ENCODE peak calls at places on chromosome 1, in six cellular contexts. One of them, this sample, is unnamed.

GRCh38 chr1:153661111-153661708 is 2.7 kb downstream of the SNAPIN start:
- DNase-seq in Peyer's patch: peak; percentile 6
- DNase-seq in AG10803: peak; percentile 28
- DNase-seq in GM23338: peak; percentile 26
- DNase-seq in AG04450: no peak
- DNase-seq in adrenal gland: no peak
- DNase-seq in this sample: no peak

GRCh38 chr1:10788592-10789006 is 7.8 kb downstream of the CASZ1 start:
- DNase-seq in Peyer's patch: peak; percentile 68
- DNase-seq in AG10803: no peak
- DNase-seq in GM23338: peak; percentile 54
- DNase-seq in AG04450: no peak
- DNase-seq in adrenal gland: peak; percentile 78
- DNase-seq in this sample: no peak

GRCh38 chr1:196535727-196536126 is 72.5 kb downstream of the KCNT2 start:
- DNase-seq in Peyer's patch: no peak
- DNase-seq in AG10803: peak; percentile 41
- DNase-seq in GM23338: peak; percentile 80
- DNase-seq in AG04450: no peak
- DNase-seq in adrenal gland: no peak
- DNase-seq in this sample: no peak

GRCh38 chr1:60173729-60174128 is 100.2 kb upstream of the C1orf87 start:
- DNase-seq in Peyer's patch: no peak
- DNase-seq in AG10803: no peak
- DNase-seq in GM23338: no peak
- DNase-seq in AG04450: no peak
- DNase-seq in adrenal gland: no peak
- DNase-seq in this sample: no peak

GRCh38 chr1:9319789-9320519 is 27.3 kb downstream of the SPSB1 start:
- DNase-seq in Peyer's patch: no peak
- DNase-seq in AG10803: no peak
- DNase-seq in GM23338: peak; percentile 41
- DNase-seq in AG04450: no peak
- DNase-seq in adrenal gland: no peak
- DNase-seq in this sample: no peak

GRCh38 chr1:87897486-87897885 is 568.8 kb downstream of the LMO4 start:
- DNase-seq in Peyer's patch: no peak
- DNase-seq in AG10803: no peak
- DNase-seq in GM23338: no peak
- DNase-seq in AG04450: no peak
- DNase-seq in adrenal gland: no peak
- DNase-seq in this sample: peak; percentile 75

GRCh38 chr1:227899820-227900449 is 47.8 kb downstream of the WNT9A start:
- DNase-seq in Peyer's patch: peak; percentile 35
- DNase-seq in AG10803: no peak
- DNase-seq in GM23338: no peak
- DNase-seq in AG04450: no peak
- DNase-seq in adrenal gland: peak; percentile 6
- DNase-seq in this sample: no peak

GRCh38 chr1:231918239-231919015 is 291.8 kb downstream of the DISC1 start:
- DNase-seq in Peyer's patch: no peak
- DNase-seq in AG10803: peak; percentile 43
- DNase-seq in GM23338: no peak
- DNase-seq in AG04450: peak; percentile 45
- DNase-seq in adrenal gland: no peak
- DNase-seq in this sample: no peak

GRCh38 chr1:19009882-19010321 is 53.4 kb upstream of the IFFO2 start:
- DNase-seq in Peyer's patch: no peak
- DNase-seq in AG10803: peak; percentile 95
- DNase-seq in GM23338: peak; percentile 57
- DNase-seq in AG04450: peak; percentile 55
- DNase-seq in adrenal gland: peak; percentile 63
- DNase-seq in this sample: peak; percentile 59

GRCh38 chr1:41466146-41466545 is 18.3 kb downstream of the EDN2 start:
- DNase-seq in Peyer's patch: peak; percentile 82
- DNase-seq in AG10803: no peak
- DNase-seq in GM23338: no peak
- DNase-seq in AG04450: no peak
- DNase-seq in adrenal gland: no peak
- DNase-seq in this sample: no peak

GRCh38 chr1:98130406-98130805 is 209.6 kb upstream of the DPYD start:
- DNase-seq in Peyer's patch: no peak
- DNase-seq in AG10803: no peak
- DNase-seq in GM23338: no peak
- DNase-seq in AG04450: no peak
- DNase-seq in adrenal gland: no peak
- DNase-seq in this sample: no peak

GRCh38 chr1:240030236-240030635 is 61.4 kb upstream of the FMN2 start:
- DNase-seq in Peyer's patch: no peak
- DNase-seq in AG10803: peak; percentile 76
- DNase-seq in GM23338: peak; percentile 3
- DNase-seq in AG04450: no peak
- DNase-seq in adrenal gland: no peak
- DNase-seq in this sample: peak; percentile 43

DNA sequence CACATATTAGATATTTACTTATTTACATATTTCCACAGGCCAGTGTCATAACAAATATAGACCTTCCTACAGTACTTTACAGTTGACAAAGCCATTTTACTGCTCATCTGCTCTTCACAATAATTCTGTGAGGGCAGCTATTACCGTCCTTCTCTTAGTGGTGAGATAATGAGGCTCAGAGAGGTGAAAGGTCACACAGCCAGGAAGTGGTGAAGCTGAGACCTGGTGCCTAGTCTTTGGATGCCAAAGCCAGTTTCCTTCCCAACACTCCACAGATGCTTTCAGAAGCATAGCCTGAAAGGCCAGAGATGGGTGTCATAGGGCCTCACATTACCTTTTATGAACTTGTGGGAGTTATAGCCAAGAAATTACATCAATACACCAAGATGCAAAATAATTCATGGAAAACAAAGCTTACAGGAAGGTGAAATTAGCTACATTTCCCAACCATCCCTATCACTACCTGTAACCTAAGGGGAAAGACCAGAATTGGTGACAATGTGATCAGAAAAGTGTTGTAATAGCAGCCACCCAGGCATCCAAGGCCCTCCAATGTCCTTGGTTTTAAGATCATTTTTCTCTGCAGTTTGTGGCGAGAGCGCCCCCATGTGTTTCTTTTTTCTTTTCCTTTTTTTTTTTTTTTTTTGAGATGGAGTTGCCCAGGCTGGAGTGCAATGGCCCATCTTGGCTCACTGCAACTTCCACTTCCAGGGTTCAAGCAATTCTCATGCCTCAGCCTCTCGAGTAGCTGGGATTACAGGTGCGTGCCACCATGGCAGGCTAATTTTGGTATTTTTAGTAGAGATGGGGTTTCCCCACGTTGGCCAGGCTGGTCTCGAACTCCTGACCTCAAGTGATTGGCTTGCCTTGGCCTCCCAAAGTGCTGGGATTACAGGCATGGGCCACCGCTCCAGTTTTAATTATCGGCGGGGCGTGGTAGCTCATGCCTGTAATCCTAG is 26.5 kb upstream of the RPL11 start:
- DNase-seq in Peyer's patch: no peak
- DNase-seq in AG10803: peak; percentile 32
- DNase-seq in GM23338: peak; percentile 70
- DNase-seq in AG04450: no peak
- DNase-seq in adrenal gland: peak; percentile 43
- DNase-seq in this sample: peak; percentile 43
- TF ChIP-seq CTCF in Peyer's patch: no peak
- TF ChIP-seq CTCF in AG10803: peak; percentile 45
- TF ChIP-seq CTCF in GM23338: peak; percentile 68
- TF ChIP-seq CTCF in AG04450: peak; percentile 45
- TF ChIP-seq CTCF in adrenal gland: peak; percentile 45
- TF ChIP-seq CTCF in this sample: peak; percentile 32

GRCh38 chr1:16978589-16979474 is 1.6 kb downstream of the MFAP2 start:
- DNase-seq in Peyer's patch: no peak
- DNase-seq in AG10803: peak; percentile 97
- DNase-seq in GM23338: no peak
- DNase-seq in AG04450: peak; percentile 82
- DNase-seq in adrenal gland: no peak
- DNase-seq in this sample: peak; percentile 87
- H3K4me3 ChIP-seq in Peyer's patch: peak overlapping the region; percentile 50
- H3K4me3 ChIP-seq in AG10803: peak overlapping the region; percentile 91
- H3K4me3 ChIP-seq in GM23338: peak overlapping the region; percentile 88
- H3K4me3 ChIP-seq in AG04450: peak overlapping the region; percentile 72
- H3K4me3 ChIP-seq in adrenal gland: no peak overlapping the region
- H3K4me3 ChIP-seq in this sample: peak overlapping the region; percentile 71

DNA sequence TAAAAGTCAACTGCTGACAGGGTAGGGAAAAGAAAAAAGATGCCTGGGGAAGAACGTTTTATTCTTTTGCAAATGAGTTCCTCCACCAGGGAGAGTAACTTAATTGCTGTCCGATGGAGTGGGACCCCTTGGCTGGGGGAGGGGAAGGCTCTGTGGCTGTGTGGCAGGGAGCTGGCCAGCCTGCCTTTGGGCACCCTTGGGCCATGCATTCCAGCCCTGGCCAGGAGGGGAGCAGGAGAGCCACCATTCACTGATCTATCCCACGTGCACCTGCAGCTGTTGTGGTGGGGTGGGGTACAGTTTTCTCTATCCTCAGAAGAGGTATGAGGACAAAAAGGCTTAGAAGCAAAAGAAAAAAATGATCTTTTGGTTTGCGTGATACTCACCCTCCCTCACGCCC is 116.9 kb downstream of the KCNK1 start:
- DNase-seq in Peyer's patch: no peak
- DNase-seq in AG10803: no peak
- DNase-seq in GM23338: peak; percentile 83
- DNase-seq in AG04450: no peak
- DNase-seq in adrenal gland: no peak
- DNase-seq in this sample: no peak
- TF ChIP-seq CTCF in Peyer's patch: no peak
- TF ChIP-seq CTCF in AG10803: no peak
- TF ChIP-seq CTCF in GM23338: peak; percentile 62
- TF ChIP-seq CTCF in AG04450: no peak
- TF ChIP-seq CTCF in adrenal gland: no peak
- TF ChIP-seq CTCF in this sample: no peak

DNA sequence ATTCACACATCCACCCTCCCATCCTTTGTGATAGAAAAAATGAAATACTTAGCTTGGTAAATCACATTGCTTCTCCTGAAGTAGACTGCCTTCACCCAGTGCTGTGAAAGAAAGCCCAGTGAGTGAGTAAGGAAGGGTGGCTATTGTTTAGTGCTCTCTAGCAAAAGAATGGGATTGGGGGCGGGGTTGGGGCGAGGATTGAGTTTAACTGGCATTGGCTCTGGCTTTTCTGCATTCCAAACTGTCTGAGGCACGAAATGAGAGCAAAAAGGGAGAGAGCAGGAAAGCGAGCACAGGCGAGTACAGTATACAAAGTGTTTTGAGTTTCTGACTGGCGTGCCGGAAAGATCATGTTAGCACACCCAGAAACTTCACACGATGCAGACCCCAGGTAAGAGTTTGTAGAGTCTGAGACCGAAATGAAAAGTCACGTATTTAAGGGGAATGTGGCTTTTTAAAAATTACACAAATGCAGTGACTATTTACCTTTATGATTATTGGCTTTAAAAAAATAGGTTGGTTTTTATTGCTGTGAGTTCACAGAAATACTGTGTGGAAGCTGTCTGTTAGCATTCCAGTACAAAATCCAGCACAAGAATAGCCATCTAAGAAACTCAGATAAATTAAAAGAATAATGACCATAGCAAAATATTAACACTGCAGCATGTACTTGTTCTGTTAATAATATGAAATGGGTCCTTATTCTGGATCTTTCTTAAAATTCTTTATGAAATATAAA is 155.4 kb downstream of the CLEC20A start:
- DNase-seq in Peyer's patch: no peak
- DNase-seq in AG10803: peak; percentile 90
- DNase-seq in GM23338: peak; percentile 98
- DNase-seq in AG04450: peak; percentile 45
- DNase-seq in adrenal gland: peak; percentile 30
- DNase-seq in this sample: peak; percentile 61
- H3K4me3 ChIP-seq in Peyer's patch: peak overlapping the region; percentile 23
- H3K4me3 ChIP-seq in AG10803: peak overlapping the region; percentile 53
- H3K4me3 ChIP-seq in GM23338: peak overlapping the region; percentile 44
- H3K4me3 ChIP-seq in AG04450: peak overlapping the region; percentile 51
- H3K4me3 ChIP-seq in adrenal gland: peak overlapping the region; percentile 3
- H3K4me3 ChIP-seq in this sample: peak overlapping the region; percentile 27

GRCh38 chr1:201882665-201883132 is 6.0 kb upstream of the SHISA4 start:
- DNase-seq in Peyer's patch: no peak
- DNase-seq in AG10803: peak; percentile 76
- DNase-seq in GM23338: peak; percentile 25
- DNase-seq in AG04450: no peak
- DNase-seq in adrenal gland: no peak
- DNase-seq in this sample: peak; percentile 44
- TF ChIP-seq CTCF in Peyer's patch: no peak
- TF ChIP-seq CTCF in AG10803: peak; percentile 50
- TF ChIP-seq CTCF in GM23338: peak; percentile 5
- TF ChIP-seq CTCF in AG04450: peak; percentile 49
- TF ChIP-seq CTCF in adrenal gland: no peak
- TF ChIP-seq CTCF in this sample: no peak

DNA sequence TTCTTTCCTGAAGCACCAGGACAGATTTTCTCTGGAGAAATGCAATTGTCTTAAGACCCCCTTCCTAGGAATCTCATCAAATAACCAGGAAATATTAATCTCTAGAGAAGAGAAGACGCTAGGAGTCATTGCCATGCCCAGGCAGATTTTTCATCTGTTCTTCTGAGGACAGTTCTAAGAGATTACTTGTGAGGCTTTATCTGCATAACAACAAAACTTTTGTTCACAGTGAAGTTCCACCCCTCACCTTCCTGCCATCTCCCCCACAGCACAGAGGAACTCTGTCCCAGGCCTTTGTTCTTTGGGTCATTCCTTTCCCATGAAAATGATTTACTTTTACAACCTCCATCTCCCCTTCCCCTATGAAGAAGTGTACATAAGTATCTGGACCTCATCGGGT is 384.6 kb upstream of the CAMK1G start:
- DNase-seq in Peyer's patch: no peak
- DNase-seq in AG10803: no peak
- DNase-seq in GM23338: peak; percentile 53
- DNase-seq in AG04450: no peak
- DNase-seq in adrenal gland: no peak
- DNase-seq in this sample: no peak
- H3K4me3 ChIP-seq in Peyer's patch: no peak overlapping the region
- H3K4me3 ChIP-seq in AG10803: no peak overlapping the region
- H3K4me3 ChIP-seq in GM23338: peak overlapping the region; percentile 20
- H3K4me3 ChIP-seq in AG04450: no peak overlapping the region
- H3K4me3 ChIP-seq in adrenal gland: no peak overlapping the region
- H3K4me3 ChIP-seq in this sample: no peak overlapping the region

DNA sequence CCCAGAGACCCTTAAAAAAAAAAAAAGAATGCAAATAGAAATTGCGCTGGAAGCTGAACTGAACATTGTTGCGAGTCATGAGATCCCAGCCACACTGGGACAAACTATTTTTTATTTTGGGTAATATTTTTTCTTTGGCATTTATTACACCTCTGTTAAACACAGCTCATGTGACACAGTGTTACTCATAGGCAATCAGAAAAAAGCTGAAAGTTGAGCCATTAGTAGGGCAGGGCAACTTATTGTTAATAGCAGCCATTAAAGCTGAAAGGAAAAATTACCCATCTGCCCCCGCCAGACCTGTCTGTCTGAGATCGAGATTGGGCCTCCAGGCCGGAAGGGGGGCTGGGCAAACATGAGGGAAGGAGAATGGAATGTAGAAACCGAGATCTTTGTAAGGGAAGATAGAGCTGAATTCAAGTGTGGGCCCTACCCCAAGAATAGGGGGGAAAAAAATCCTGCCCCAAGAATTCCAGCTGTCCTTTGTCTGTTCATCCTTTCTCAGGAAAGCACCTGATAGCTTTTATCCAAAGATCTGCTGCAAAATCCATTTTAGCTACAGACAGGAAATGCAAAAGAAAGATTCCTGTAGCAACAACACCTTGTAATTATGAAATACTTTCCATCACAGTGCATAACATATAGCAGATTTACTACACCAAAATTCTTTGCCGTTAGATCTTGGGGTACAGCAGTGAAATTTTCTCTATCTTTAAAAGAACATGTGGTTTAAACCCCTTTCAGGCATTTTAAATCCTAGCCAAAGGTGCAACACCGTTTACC is 212.8 kb downstream of the PBX1 start:
- DNase-seq in Peyer's patch: peak; percentile 69
- DNase-seq in AG10803: peak; percentile 72
- DNase-seq in GM23338: peak; percentile 70
- DNase-seq in AG04450: no peak
- DNase-seq in adrenal gland: peak; percentile 53
- DNase-seq in this sample: peak; percentile 93
- TF ChIP-seq CTCF in Peyer's patch: no peak
- TF ChIP-seq CTCF in AG10803: no peak
- TF ChIP-seq CTCF in GM23338: no peak
- TF ChIP-seq CTCF in AG04450: no peak
- TF ChIP-seq CTCF in adrenal gland: no peak
- TF ChIP-seq CTCF in this sample: no peak

This sample was measured in fibroblast of villous mesenchyme.